ENCODE peak calls at places on chromosomes 7 and 10, in seven cellular contexts. U is left lung; V is CD8-positive, alpha-beta T cell; B is RWPE1; N is NB4; R is HCT116; C is tibial artery. K is an unnamed sample.

GRCh38 chr7:130369110-130369711 is 11.1 kb upstream of the CPA1 start:
- DNase-seq in N (peak), B (no peak), C (no peak), V (no peak), R (no peak), U (no peak), K (no peak)

GRCh38 chr7:115672024-115672423 is 358.5 kb downstream of the TFEC start:
- DNase-seq in U (no peak), R (no peak), V (no peak), C (no peak), N (no peak), B (no peak), K (no peak)

GRCh38 chr10:132698761-132699391 is 87.1 kb downstream of the NKX6-2 start:
- DNase-seq in V (no peak), U (peak), C (peak), R (no peak), B (no peak), N (no peak), K (peak)

GRCh38 chr7:85510287-85510686 is 323.4 kb upstream of the SEMA3D start:
- DNase-seq in B (no peak), V (no peak), C (no peak), R (no peak), N (no peak), U (no peak), K (no peak)

GRCh38 chr7:30926323-30926722 is 14.7 kb downstream of the AQP1 start:
- DNase-seq in U (no peak), N (no peak), C (peak), V (no peak), R (no peak), B (no peak), K (no peak)

GRCh38 chr7:38186593-38187314 is 8.7 kb downstream of the STARD3NL start:
- DNase-seq in V (no peak), N (peak), R (no peak), C (no peak), U (no peak), B (peak), K (no peak)

GRCh38 chr7:99296471-99296870 is 23.8 kb downstream of the MYH16 start:
- DNase-seq in U (no peak), V (no peak), R (no peak), B (no peak), N (no peak), C (no peak), K (no peak)

GRCh38 chr10:60950312-60950711 is 6.3 kb upstream of the RHOBTB1 start:
- DNase-seq in V (no peak), R (no peak), B (no peak), C (no peak), U (no peak), N (no peak), K (no peak)

GRCh38 chr7:123846217-123846891 is 1.4 kb downstream of the HYAL4 start:
- DNase-seq in B (no peak), N (no peak), C (no peak), U (no peak), V (no peak), R (no peak), K (no peak)

GRCh38 chr7:54653905-54654304 is 105.1 kb downstream of the SEC61G start:
- DNase-seq in V (no peak), N (no peak), B (no peak), C (no peak), U (no peak), R (no peak), K (no peak)
- TF ChIP-seq CTCF in V (no peak), N (no peak), B (no peak), C (no peak), U (no peak), R (no peak), K (no peak)

DNA sequence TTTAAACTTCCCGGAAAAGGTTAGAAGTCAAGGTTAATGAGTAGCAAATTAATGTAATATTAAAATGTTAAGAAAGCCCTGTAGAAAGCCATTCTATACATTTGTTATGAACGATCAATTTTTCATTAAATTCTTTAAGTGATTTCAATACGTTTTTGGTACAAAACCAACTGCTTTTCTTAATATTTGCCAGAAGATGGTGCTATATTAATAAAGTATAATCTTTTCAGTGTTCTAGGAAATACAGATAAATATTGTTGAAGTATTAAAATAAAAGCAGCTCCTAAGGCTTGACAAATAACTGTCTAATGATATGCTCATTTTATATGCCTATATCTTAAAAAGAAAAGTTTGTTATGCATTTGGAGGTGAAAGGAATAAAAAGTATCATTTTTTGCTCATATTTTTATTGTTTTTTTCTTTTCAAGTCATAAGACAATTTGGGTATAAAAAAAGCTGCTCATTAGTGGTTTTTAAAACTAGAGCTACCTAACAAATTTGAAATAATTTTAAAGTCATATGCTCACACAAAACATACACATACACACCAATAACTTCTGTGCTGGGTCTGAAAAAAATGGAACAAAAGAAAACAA is 130.3 kb upstream of the POT1 start:
- DNase-seq in B (no peak), V (no peak), C (no peak), U (no peak), R (no peak), N (peak), K (no peak)
- TF ChIP-seq CTCF in B (peak), V (no peak), C (no peak), U (peak), R (peak), N (no peak), K (no peak)

DNA sequence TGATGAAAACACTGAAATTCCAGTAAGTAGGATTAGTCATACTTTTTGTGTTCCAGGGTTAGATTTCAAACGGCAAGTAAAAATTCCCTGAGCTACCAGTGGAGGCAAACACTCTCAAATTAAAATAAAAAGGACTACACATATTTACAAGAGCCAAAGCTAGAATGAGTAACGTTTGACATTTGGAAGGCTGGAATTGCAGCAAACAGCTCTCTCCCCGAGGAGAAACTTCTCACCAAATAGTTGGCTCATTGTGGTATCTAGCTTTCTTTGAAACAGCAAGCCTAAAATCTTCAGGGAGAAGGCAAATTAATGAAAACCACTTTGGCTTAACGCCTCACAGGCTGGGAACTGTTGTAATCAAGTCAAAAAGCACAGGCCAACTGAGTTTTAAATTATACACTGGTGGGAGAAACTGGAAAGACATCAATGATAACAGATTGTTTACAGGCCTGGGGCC is 288.3 kb downstream of the SNX13 start:
- DNase-seq in U (no peak), B (no peak), C (no peak), V (no peak), N (no peak), R (no peak), K (no peak)
- TF ChIP-seq CTCF in U (peak), B (peak), C (peak), V (no peak), N (no peak), R (no peak), K (no peak)

GRCh38 chr7:126686474-126686873 is 566.3 kb downstream of the GRM8 start:
- DNase-seq in V (no peak), U (peak), B (no peak), N (no peak), C (no peak), R (no peak), K (no peak)
- TF ChIP-seq CTCF in V (no peak), U (no peak), B (no peak), N (no peak), C (no peak), R (no peak), K (no peak)

DNA sequence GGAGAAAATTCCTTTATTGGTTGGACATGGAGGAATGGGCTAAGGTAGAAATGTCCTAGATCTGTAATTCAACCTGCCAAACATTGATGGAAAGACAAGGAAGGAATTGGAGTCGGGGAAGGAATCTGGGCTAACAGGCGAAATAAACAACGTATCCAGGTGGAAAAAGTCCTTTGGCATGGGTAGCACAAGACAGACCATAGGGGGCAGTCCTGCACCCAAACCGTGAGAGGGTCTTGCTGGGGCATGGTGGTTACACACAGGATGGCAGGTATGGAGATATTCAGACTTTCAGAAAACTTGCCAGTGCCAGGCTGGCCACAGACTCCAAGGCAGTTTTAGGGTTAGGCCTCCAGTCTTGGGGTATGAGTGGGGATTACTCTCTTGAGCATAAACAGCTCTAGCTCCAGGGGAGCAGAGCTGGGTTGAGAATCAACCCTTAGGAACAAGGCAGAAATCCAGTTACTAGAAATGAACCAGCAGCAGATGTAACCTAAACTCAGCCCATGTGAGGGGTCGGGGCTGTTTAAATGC is 188.6 kb upstream of the GDF10 start:
- DNase-seq in N (peak), C (no peak), U (no peak), V (no peak), B (no peak), R (no peak), K (no peak)
- TF ChIP-seq CTCF in N (no peak), C (no peak), U (no peak), V (no peak), B (no peak), R (peak), K (peak)

GRCh38 chr10:77636286-77636966 is 1.2 kb downstream of the KCNMA1 start:
- DNase-seq in R (no peak), B (no peak), N (no peak), U (peak), C (peak), V (no peak), K (no peak)
- TF ChIP-seq CTCF in R (no peak), B (no peak), N (no peak), U (no peak), C (peak), V (no peak), K (no peak)

GRCh38 chr7:19620470-19620869 is 88.4 kb downstream of the POLR1F start:
- DNase-seq in N (no peak), C (no peak), U (no peak), R (no peak), B (no peak), V (no peak), K (no peak)

GRCh38 chr7:19617921-19618320 is 90.9 kb downstream of the POLR1F start:
- DNase-seq in U (no peak), C (no peak), N (no peak), V (no peak), R (no peak), B (no peak), K (no peak)

GRCh38 chr7:19623676-19624075 is 85.2 kb downstream of the POLR1F start:
- DNase-seq in B (no peak), C (no peak), N (no peak), U (no peak), V (no peak), R (no peak), K (no peak)

GRCh38 chr7:19619122-19619521 is 89.7 kb downstream of the POLR1F start:
- DNase-seq in N (peak), B (no peak), R (peak), C (no peak), V (no peak), U (no peak), K (no peak)

GRCh38 chr7:19621740-19622139 is 87.1 kb downstream of the POLR1F start:
- DNase-seq in R (peak), V (no peak), C (no peak), N (no peak), B (peak), U (no peak), K (no peak)
- TF ChIP-seq CTCF in R (peak), V (no peak), C (no peak), N (no peak), B (peak), U (no peak), K (no peak)